ENCODE peak calls at places on chromosomes 12 and 14, in four cellular contexts. One of them, this sample, is unnamed.

GRCh38 chr12:103586132-103586531 is 941 bp upstream of the STAB2 start:
- DNase-seq in K562: no peak
- DNase-seq in HepG2: no peak
- DNase-seq in GM12878: no peak
- DNase-seq in this sample: no peak

GRCh38 chr14:93056840-93057585 is 58.7 kb downstream of the ITPK1 start:
- DNase-seq in K562: no peak
- DNase-seq in HepG2: peak
- DNase-seq in GM12878: no peak
- DNase-seq in this sample: no peak

GRCh38 chr14:91252901-91253794 is 8.6 kb upstream of the GPR68 start:
- DNase-seq in K562: peak
- DNase-seq in HepG2: no peak
- DNase-seq in GM12878: no peak
- DNase-seq in this sample: peak

GRCh38 chr12:104177663-104178501 is 37.7 kb upstream of the TXNRD1 start:
- DNase-seq in K562: peak
- DNase-seq in HepG2: peak
- DNase-seq in GM12878: no peak
- DNase-seq in this sample: no peak

GRCh38 chr14:55599250-55599879 is 19.4 kb downstream of the KTN1 start:
- DNase-seq in K562: no peak
- DNase-seq in HepG2: peak
- DNase-seq in GM12878: no peak
- DNase-seq in this sample: no peak

GRCh38 chr12:31922341-31923062 is 36.7 kb upstream of the RESF1 start:
- DNase-seq in K562: no peak
- DNase-seq in HepG2: peak
- DNase-seq in GM12878: no peak
- DNase-seq in this sample: no peak

GRCh38 chr14:24710403-24711063 is 76.5 kb upstream of the GZMB start:
- DNase-seq in K562: peak
- DNase-seq in HepG2: peak
- DNase-seq in GM12878: no peak
- DNase-seq in this sample: peak

GRCh38 chr12:52440821-52441319 is 6.7 kb upstream of the KRT75 start:
- DNase-seq in K562: no peak
- DNase-seq in HepG2: no peak
- DNase-seq in GM12878: no peak
- DNase-seq in this sample: no peak

GRCh38 chr14:70359076-70359424 is 433 bp downstream of the COX16 start:
- DNase-seq in K562: no peak
- DNase-seq in HepG2: no peak
- DNase-seq in GM12878: no peak
- DNase-seq in this sample: no peak

GRCh38 chr12:24770851-24771250 is 178.1 kb downstream of the BCAT1 start:
- DNase-seq in K562: no peak
- DNase-seq in HepG2: no peak
- DNase-seq in GM12878: no peak
- DNase-seq in this sample: no peak

GRCh38 chr14:97198813-97199212 is 401.6 kb downstream of the VRK1 start:
- DNase-seq in K562: peak
- DNase-seq in HepG2: no peak
- DNase-seq in GM12878: no peak
- DNase-seq in this sample: no peak

GRCh38 chr12:93825926-93826599 is 148.9 kb downstream of the CRADD start:
- DNase-seq in K562: no peak
- DNase-seq in HepG2: no peak
- DNase-seq in GM12878: no peak
- DNase-seq in this sample: no peak
- TF ChIP-seq NR2C2 in K562: no peak
- TF ChIP-seq NR2C2 in HepG2: no peak
- TF ChIP-seq NR2C2 in GM12878: no peak
- TF ChIP-seq NR2C2 in this sample: no peak

GRCh38 chr12:107660230-107660629 is 25.4 kb upstream of the PWP1 start:
- DNase-seq in K562: no peak
- DNase-seq in HepG2: no peak
- DNase-seq in GM12878: no peak
- DNase-seq in this sample: no peak
- TF ChIP-seq NR2C2 in K562: no peak
- TF ChIP-seq NR2C2 in HepG2: no peak
- TF ChIP-seq NR2C2 in GM12878: no peak
- TF ChIP-seq NR2C2 in this sample: no peak

DNA sequence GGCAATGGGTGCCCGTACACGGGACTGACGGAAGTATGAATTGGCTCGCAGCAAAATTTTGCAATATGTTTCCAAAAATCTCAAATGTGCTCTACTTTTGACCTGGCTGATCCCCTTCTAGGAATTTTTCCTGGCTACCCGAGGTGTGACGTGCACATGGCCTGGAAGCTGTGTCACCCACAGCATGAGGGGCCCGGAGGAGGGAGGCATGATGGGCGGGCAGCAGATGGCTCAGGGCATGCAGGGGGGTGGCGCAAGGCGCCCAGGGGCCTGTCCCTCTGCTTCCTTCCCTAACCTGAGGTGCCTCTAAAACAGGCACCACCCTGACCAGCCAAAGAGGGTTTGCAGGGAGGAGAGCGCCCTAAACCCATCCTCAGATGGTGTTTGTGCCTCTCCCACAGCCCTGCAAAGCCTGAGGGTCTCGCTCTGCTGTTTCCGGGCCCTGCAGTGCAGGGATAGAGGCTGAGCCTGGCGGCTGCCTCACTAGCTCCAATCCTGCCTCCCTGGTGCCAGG is 6.7 kb downstream of the GPR132 start:
- DNase-seq in K562: no peak
- DNase-seq in HepG2: no peak
- DNase-seq in GM12878: no peak
- DNase-seq in this sample: no peak
- TF ChIP-seq NR2C2 in K562: no peak
- TF ChIP-seq NR2C2 in HepG2: no peak
- TF ChIP-seq NR2C2 in GM12878: no peak
- TF ChIP-seq NR2C2 in this sample: no peak

DNA sequence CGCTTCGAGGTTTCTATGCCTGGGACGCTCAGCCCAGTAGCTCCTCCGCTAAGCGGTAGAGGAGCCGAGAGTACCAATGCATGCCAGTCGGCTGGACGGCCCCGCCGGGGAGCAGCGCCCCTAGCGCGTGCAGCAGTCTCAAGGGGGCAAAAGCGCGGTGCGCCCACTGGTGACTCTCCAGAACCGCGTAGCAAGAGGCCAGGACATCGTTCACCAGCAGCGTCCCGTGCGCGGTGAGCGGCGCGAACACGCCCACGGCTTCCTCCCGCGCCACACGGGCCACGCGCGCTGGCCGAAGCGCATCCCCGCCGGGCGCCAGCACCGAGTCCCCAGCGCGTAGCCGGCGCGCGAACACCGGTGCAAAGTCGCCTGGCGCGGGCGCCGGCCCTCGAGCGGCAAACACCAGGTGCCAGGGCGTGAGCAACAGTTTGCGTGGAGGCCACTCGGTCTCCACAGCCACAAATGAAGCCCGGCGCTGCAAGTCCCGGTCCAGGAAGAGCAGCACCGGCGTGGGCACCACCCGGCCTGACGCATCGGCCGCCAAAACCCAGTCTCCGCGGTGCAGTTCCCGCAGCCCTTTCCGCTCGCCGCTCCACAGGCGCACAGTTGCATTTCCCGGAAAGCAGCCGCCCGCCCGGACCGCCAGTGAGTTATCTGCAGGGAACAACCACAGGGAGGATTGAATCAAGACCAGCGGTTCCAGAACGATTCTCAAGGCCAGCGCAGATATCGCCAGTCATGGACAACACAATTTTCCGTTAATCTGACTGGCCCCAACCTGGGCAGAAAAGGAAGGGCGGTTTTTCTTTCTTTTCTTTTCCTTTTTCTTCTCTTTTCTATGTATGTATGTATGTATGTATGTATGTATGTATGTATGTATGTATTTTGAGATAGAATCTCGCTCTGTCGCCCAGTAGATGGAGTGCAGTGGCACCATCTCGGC is 4.5 kb downstream of the DHH start:
- DNase-seq in K562: peak
- DNase-seq in HepG2: no peak
- DNase-seq in GM12878: no peak
- DNase-seq in this sample: peak
- TF ChIP-seq NR2C2 in K562: no peak
- TF ChIP-seq NR2C2 in HepG2: no peak
- TF ChIP-seq NR2C2 in GM12878: no peak
- TF ChIP-seq NR2C2 in this sample: no peak

GRCh38 chr14:52363001-52363704 is 49.0 kb downstream of the PTGER2 start:
- DNase-seq in K562: no peak
- DNase-seq in HepG2: no peak
- DNase-seq in GM12878: no peak
- DNase-seq in this sample: no peak
- TF ChIP-seq NR2C2 in K562: no peak
- TF ChIP-seq NR2C2 in HepG2: no peak
- TF ChIP-seq NR2C2 in GM12878: no peak
- TF ChIP-seq NR2C2 in this sample: no peak

DNA sequence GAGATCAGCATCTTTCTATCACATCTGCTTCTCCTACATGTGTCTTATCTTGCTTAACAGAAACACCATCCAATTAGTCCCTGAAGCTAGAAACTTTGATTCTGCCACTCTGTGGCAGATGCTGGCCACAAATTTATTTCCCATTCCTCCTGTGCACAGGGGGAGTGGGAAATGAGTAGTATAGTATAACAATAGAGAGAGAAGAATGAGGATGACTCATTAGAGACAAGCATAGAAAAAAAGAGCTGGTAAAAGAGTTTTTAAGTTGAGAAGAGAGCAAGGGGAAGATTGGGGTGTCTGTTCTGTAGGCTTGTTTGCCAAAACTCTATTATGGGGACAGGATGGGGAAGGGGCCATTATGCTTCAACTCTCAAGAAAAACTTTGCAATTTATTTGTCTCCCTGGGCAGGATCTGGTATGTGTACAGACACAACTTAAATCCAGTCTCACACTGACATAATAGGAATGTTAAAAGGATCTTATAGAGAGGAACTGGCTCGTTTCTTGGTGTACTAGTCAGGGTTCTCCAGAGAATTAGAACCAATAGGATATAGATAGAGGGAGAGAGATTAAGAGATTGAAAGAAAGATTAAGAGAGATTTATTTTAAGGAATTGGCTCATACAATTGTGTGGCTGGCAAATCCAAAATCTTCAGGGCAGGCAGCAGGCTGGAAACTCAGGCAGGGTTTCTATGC is 142.6 kb upstream of the CPSF6 start:
- DNase-seq in K562: no peak
- DNase-seq in HepG2: no peak
- DNase-seq in GM12878: no peak
- DNase-seq in this sample: no peak
- TF ChIP-seq NR2C2 in K562: no peak
- TF ChIP-seq NR2C2 in HepG2: no peak
- TF ChIP-seq NR2C2 in GM12878: no peak
- TF ChIP-seq NR2C2 in this sample: no peak

DNA sequence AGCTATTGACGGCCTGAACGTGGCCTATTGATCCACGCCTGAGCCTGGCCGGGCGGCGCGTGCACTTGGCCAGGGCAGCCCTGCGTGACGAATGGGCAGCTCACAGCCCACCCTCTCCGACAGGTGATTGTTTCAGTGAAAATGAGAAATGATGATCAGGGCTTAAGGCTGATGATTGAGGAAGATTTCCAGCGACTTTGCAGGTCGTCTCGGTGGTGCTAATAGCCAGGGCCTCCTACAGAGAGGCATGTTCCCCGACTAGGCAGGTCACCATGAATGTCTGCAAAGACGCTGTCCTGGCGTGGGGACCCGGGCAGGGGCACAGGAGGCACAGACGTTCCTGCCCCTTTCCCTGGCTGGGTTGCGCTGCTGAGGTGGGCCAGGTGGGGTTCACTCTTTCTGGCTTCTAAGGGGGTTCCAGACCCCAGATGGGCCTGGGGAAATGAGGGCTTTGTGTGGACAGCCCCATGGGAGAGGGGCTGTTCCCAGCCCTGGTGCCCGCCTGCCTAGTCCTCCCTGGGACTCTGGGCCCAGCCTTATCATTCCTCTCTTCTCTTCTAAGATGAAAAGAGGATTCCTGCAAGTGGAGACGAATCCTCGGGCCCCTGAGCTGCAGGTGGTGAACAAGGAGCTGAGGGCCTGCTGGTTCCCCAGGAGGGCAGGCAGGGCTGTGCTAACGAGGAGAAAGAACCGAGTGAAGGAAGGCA is 157.4 kb downstream of the KIF26A start:
- DNase-seq in K562: no peak
- DNase-seq in HepG2: no peak
- DNase-seq in GM12878: no peak
- DNase-seq in this sample: peak
- TF ChIP-seq NR2C2 in K562: no peak
- TF ChIP-seq NR2C2 in HepG2: no peak
- TF ChIP-seq NR2C2 in GM12878: no peak
- TF ChIP-seq NR2C2 in this sample: no peak

This sample was measured in WTC11.